ENCODE peak calls at places on chromosomes 6 and 20, in ten cellular contexts. V is HTR-8/SVneo; B is astrocyte of the spinal cord; Y is cardiac septum; R is T-helper 9 cell; G is CD8-positive, alpha-beta memory T cell; I is dorsolateral prefrontal cortex; H is GM23248; A is Right ventricle myocardium superior; U is astrocyte. K is an unnamed sample.

GRCh38 chr20:1965520-1966278 is 28.2 kb downstream of the PDYN start:
- DNase-seq in V (peak), B (peak), Y (peak), R (peak), G (peak), I (peak), H (peak), A (peak), U (peak), K (peak)

GRCh38 chr6:16690244-16691142 is 70.8 kb downstream of the ATXN1 start:
- DNase-seq in V (no peak), B (no peak), Y (no peak), R (no peak), G (no peak), I (no peak), H (peak), A (no peak), U (peak), K (no peak)

GRCh38 chr6:6916598-6916997 is 191.2 kb upstream of the RREB1 start:
- DNase-seq in V (no peak), B (no peak), Y (no peak), R (no peak), G (no peak), I (no peak), H (peak), A (no peak), U (no peak), K (no peak)

GRCh38 chr6:30707281-30707850 is 9.7 kb downstream of the MDC1 start:
- DNase-seq in V (no peak), B (no peak), Y (no peak), R (no peak), G (no peak), I (no peak), H (no peak), A (no peak), U (no peak), K (no peak)

GRCh38 chr20:46872315-46873211 is 22.1 kb upstream of the EYA2 start:
- DNase-seq in V (no peak), B (no peak), Y (no peak), R (no peak), G (no peak), I (no peak), H (peak), A (peak), U (no peak), K (no peak)

GRCh38 chr6:4180653-4181255 is 45.4 kb upstream of the ECI2 start:
- DNase-seq in V (no peak), B (peak), Y (no peak), R (no peak), G (no peak), I (no peak), H (peak), A (no peak), U (peak), K (no peak)

GRCh38 chr20:32007787-32008616 is 2.2 kb upstream of the CCM2L start:
- DNase-seq in V (no peak), B (no peak), Y (peak), R (no peak), G (no peak), I (no peak), H (no peak), A (peak), U (no peak), K (no peak)

GRCh38 chr6:149084761-149085574 is 232.5 kb upstream of the TAB2 start:
- DNase-seq in V (no peak), B (no peak), Y (no peak), R (no peak), G (no peak), I (no peak), H (no peak), A (no peak), U (no peak), K (no peak)

GRCh38 chr6:45704056-45704790 is 311.4 kb downstream of the CLIC5 start:
- DNase-seq in V (no peak), B (no peak), Y (no peak), R (no peak), G (no peak), I (no peak), H (peak), A (no peak), U (no peak), K (no peak)